ENCODE peak calls at places on chromosomes 12 and 14, in eight cellular contexts. One of them, this sample, is unnamed.
A peak's percentile ranks its signal among the peaks of the same experiment; 100 is the strongest.

GRCh38 chr12:100857418-100857817 is 62.8 kb downstream of the ANO4 start:
- DNase-seq in activated naive CD4-positive, alpha-beta T cell: no peak
- DNase-seq in astrocyte: no peak
- DNase-seq in EL: no peak
- DNase-seq in stimulated activated effector memory CD8-positive, alpha-beta T cell treated with anti-CD3 and anti-CD28 coated beads, Interleukin-12 subunit alpha, Interleukin-12 subunit beta, amount 100 ng/mL, for 72 hours: no peak
- DNase-seq in activated T-cell treated with anti-CD3 and anti-CD28 coated beads, Interleukin-2, amount 50 U/mL, for 72 hours: no peak
- DNase-seq in AG04450: no peak
- DNase-seq in epithelial cell of prostate: no peak
- DNase-seq in this sample: no peak

GRCh38 chr14:74049886-74050495 is 30.8 kb downstream of the BBOF1 start:
- DNase-seq in astrocyte: no peak
- DNase-seq in activated T-cell treated with anti-CD3 and anti-CD28 coated beads, Interleukin-2, amount 50 U/mL, for 72 hours: no peak
- DNase-seq in stimulated activated effector memory CD8-positive, alpha-beta T cell treated with anti-CD3 and anti-CD28 coated beads, Interleukin-12 subunit alpha, Interleukin-12 subunit beta, amount 100 ng/mL, for 72 hours: no peak
- DNase-seq in activated naive CD4-positive, alpha-beta T cell: no peak
- DNase-seq in EL: no peak
- DNase-seq in AG04450: no peak
- DNase-seq in epithelial cell of prostate: no peak
- DNase-seq in this sample: no peak

GRCh38 chr12:124273630-124274029 is 21.3 kb upstream of the RFLNA start:
- DNase-seq in AG04450: no peak
- DNase-seq in EL: peak; percentile 66
- DNase-seq in epithelial cell of prostate: peak; percentile 34
- DNase-seq in activated naive CD4-positive, alpha-beta T cell: no peak
- DNase-seq in astrocyte: peak; percentile 25
- DNase-seq in activated T-cell treated with anti-CD3 and anti-CD28 coated beads, Interleukin-2, amount 50 U/mL, for 72 hours: peak; percentile 53
- DNase-seq in stimulated activated effector memory CD8-positive, alpha-beta T cell treated with anti-CD3 and anti-CD28 coated beads, Interleukin-12 subunit alpha, Interleukin-12 subunit beta, amount 100 ng/mL, for 72 hours: no peak
- DNase-seq in this sample: peak; percentile 29

GRCh38 chr12:3304436-3305135 is 186.4 kb upstream of the PRMT8 start:
- DNase-seq in epithelial cell of prostate: peak; percentile 83
- DNase-seq in astrocyte: peak; percentile 87
- DNase-seq in activated naive CD4-positive, alpha-beta T cell: no peak
- DNase-seq in activated T-cell treated with anti-CD3 and anti-CD28 coated beads, Interleukin-2, amount 50 U/mL, for 72 hours: no peak
- DNase-seq in EL: peak; percentile 91
- DNase-seq in stimulated activated effector memory CD8-positive, alpha-beta T cell treated with anti-CD3 and anti-CD28 coated beads, Interleukin-12 subunit alpha, Interleukin-12 subunit beta, amount 100 ng/mL, for 72 hours: no peak
- DNase-seq in AG04450: peak; percentile 30
- DNase-seq in this sample: no peak

GRCh38 chr12:51247523-51248206 is 9.0 kb downstream of the DAZAP2 start:
- DNase-seq in activated T-cell treated with anti-CD3 and anti-CD28 coated beads, Interleukin-2, amount 50 U/mL, for 72 hours: no peak
- DNase-seq in AG04450: no peak
- DNase-seq in EL: no peak
- DNase-seq in stimulated activated effector memory CD8-positive, alpha-beta T cell treated with anti-CD3 and anti-CD28 coated beads, Interleukin-12 subunit alpha, Interleukin-12 subunit beta, amount 100 ng/mL, for 72 hours: no peak
- DNase-seq in activated naive CD4-positive, alpha-beta T cell: no peak
- DNase-seq in astrocyte: no peak
- DNase-seq in epithelial cell of prostate: no peak
- DNase-seq in this sample: no peak

GRCh38 chr14:102525213-102526143 is 15.9 kb upstream of the ANKRD9 start:
- DNase-seq in EL: peak; percentile 73
- DNase-seq in astrocyte: peak; percentile 59
- DNase-seq in activated naive CD4-positive, alpha-beta T cell: no peak
- DNase-seq in AG04450: no peak
- DNase-seq in activated T-cell treated with anti-CD3 and anti-CD28 coated beads, Interleukin-2, amount 50 U/mL, for 72 hours: no peak
- DNase-seq in epithelial cell of prostate: peak; percentile 29
- DNase-seq in stimulated activated effector memory CD8-positive, alpha-beta T cell treated with anti-CD3 and anti-CD28 coated beads, Interleukin-12 subunit alpha, Interleukin-12 subunit beta, amount 100 ng/mL, for 72 hours: no peak
- DNase-seq in this sample: no peak

GRCh38 chr12:29552324-29552927 is 54.9 kb upstream of the OVCH1 start:
- DNase-seq in activated naive CD4-positive, alpha-beta T cell: no peak
- DNase-seq in astrocyte: peak; percentile 20
- DNase-seq in activated T-cell treated with anti-CD3 and anti-CD28 coated beads, Interleukin-2, amount 50 U/mL, for 72 hours: peak; percentile 74
- DNase-seq in epithelial cell of prostate: no peak
- DNase-seq in EL: peak; percentile 31
- DNase-seq in AG04450: peak; percentile 18
- DNase-seq in stimulated activated effector memory CD8-positive, alpha-beta T cell treated with anti-CD3 and anti-CD28 coated beads, Interleukin-12 subunit alpha, Interleukin-12 subunit beta, amount 100 ng/mL, for 72 hours: peak; percentile 46
- DNase-seq in this sample: peak; percentile 25

GRCh38 chr12:99711246-99711645 is 63.7 kb downstream of the GARIN6 start:
- DNase-seq in activated T-cell treated with anti-CD3 and anti-CD28 coated beads, Interleukin-2, amount 50 U/mL, for 72 hours: no peak
- DNase-seq in epithelial cell of prostate: no peak
- DNase-seq in EL: no peak
- DNase-seq in stimulated activated effector memory CD8-positive, alpha-beta T cell treated with anti-CD3 and anti-CD28 coated beads, Interleukin-12 subunit alpha, Interleukin-12 subunit beta, amount 100 ng/mL, for 72 hours: no peak
- DNase-seq in astrocyte: no peak
- DNase-seq in AG04450: no peak
- DNase-seq in activated naive CD4-positive, alpha-beta T cell: no peak
- DNase-seq in this sample: no peak

GRCh38 chr12:131829351-131829794 is 1.2 kb downstream of the MMP17 start:
- DNase-seq in AG04450: no peak
- DNase-seq in stimulated activated effector memory CD8-positive, alpha-beta T cell treated with anti-CD3 and anti-CD28 coated beads, Interleukin-12 subunit alpha, Interleukin-12 subunit beta, amount 100 ng/mL, for 72 hours: no peak
- DNase-seq in activated T-cell treated with anti-CD3 and anti-CD28 coated beads, Interleukin-2, amount 50 U/mL, for 72 hours: no peak
- DNase-seq in EL: peak; percentile 57
- DNase-seq in astrocyte: no peak
- DNase-seq in activated naive CD4-positive, alpha-beta T cell: no peak
- DNase-seq in epithelial cell of prostate: no peak
- DNase-seq in this sample: no peak

GRCh38 chr12:90851800-90852718 is 102.9 kb downstream of the CCER1 start:
- DNase-seq in astrocyte: no peak
- DNase-seq in activated naive CD4-positive, alpha-beta T cell: no peak
- DNase-seq in EL: no peak
- DNase-seq in epithelial cell of prostate: no peak
- DNase-seq in activated T-cell treated with anti-CD3 and anti-CD28 coated beads, Interleukin-2, amount 50 U/mL, for 72 hours: no peak
- DNase-seq in stimulated activated effector memory CD8-positive, alpha-beta T cell treated with anti-CD3 and anti-CD28 coated beads, Interleukin-12 subunit alpha, Interleukin-12 subunit beta, amount 100 ng/mL, for 72 hours: no peak
- DNase-seq in AG04450: no peak
- DNase-seq in this sample: no peak

GRCh38 chr12:75478395-75478794 is 2.2 kb upstream of the GLIPR1 start:
- DNase-seq in AG04450: no peak
- DNase-seq in activated naive CD4-positive, alpha-beta T cell: no peak
- DNase-seq in astrocyte: peak; percentile 51
- DNase-seq in stimulated activated effector memory CD8-positive, alpha-beta T cell treated with anti-CD3 and anti-CD28 coated beads, Interleukin-12 subunit alpha, Interleukin-12 subunit beta, amount 100 ng/mL, for 72 hours: no peak
- DNase-seq in EL: peak; percentile 35
- DNase-seq in epithelial cell of prostate: no peak
- DNase-seq in activated T-cell treated with anti-CD3 and anti-CD28 coated beads, Interleukin-2, amount 50 U/mL, for 72 hours: peak; percentile 58
- DNase-seq in this sample: no peak

GRCh38 chr12:14367097-14367661 is 1.7 kb downstream of the ATF7IP start:
- DNase-seq in activated naive CD4-positive, alpha-beta T cell: no peak
- DNase-seq in AG04450: no peak
- DNase-seq in epithelial cell of prostate: no peak
- DNase-seq in stimulated activated effector memory CD8-positive, alpha-beta T cell treated with anti-CD3 and anti-CD28 coated beads, Interleukin-12 subunit alpha, Interleukin-12 subunit beta, amount 100 ng/mL, for 72 hours: no peak
- DNase-seq in EL: peak; percentile 17
- DNase-seq in astrocyte: peak; percentile 55
- DNase-seq in activated T-cell treated with anti-CD3 and anti-CD28 coated beads, Interleukin-2, amount 50 U/mL, for 72 hours: no peak
- DNase-seq in this sample: no peak

GRCh38 chr14:32104803-32105202 is 27.7 kb downstream of the ARHGAP5 start:
- DNase-seq in epithelial cell of prostate: no peak
- DNase-seq in astrocyte: no peak
- DNase-seq in EL: no peak
- DNase-seq in activated naive CD4-positive, alpha-beta T cell: no peak
- DNase-seq in stimulated activated effector memory CD8-positive, alpha-beta T cell treated with anti-CD3 and anti-CD28 coated beads, Interleukin-12 subunit alpha, Interleukin-12 subunit beta, amount 100 ng/mL, for 72 hours: no peak
- DNase-seq in AG04450: no peak
- DNase-seq in activated T-cell treated with anti-CD3 and anti-CD28 coated beads, Interleukin-2, amount 50 U/mL, for 72 hours: no peak
- DNase-seq in this sample: no peak

GRCh38 chr12:71799105-71799504 is 40.5 kb upstream of the TBC1D15 start:
- DNase-seq in EL: peak; percentile 59
- DNase-seq in AG04450: no peak
- DNase-seq in activated naive CD4-positive, alpha-beta T cell: no peak
- DNase-seq in epithelial cell of prostate: no peak
- DNase-seq in stimulated activated effector memory CD8-positive, alpha-beta T cell treated with anti-CD3 and anti-CD28 coated beads, Interleukin-12 subunit alpha, Interleukin-12 subunit beta, amount 100 ng/mL, for 72 hours: no peak
- DNase-seq in activated T-cell treated with anti-CD3 and anti-CD28 coated beads, Interleukin-2, amount 50 U/mL, for 72 hours: no peak
- DNase-seq in astrocyte: no peak
- DNase-seq in this sample: no peak

GRCh38 chr14:75566321-75566720 is 12.1 kb upstream of the FLVCR2 start:
- DNase-seq in EL: no peak
- DNase-seq in stimulated activated effector memory CD8-positive, alpha-beta T cell treated with anti-CD3 and anti-CD28 coated beads, Interleukin-12 subunit alpha, Interleukin-12 subunit beta, amount 100 ng/mL, for 72 hours: peak; percentile 36
- DNase-seq in epithelial cell of prostate: peak; percentile 31
- DNase-seq in AG04450: no peak
- DNase-seq in astrocyte: no peak
- DNase-seq in activated naive CD4-positive, alpha-beta T cell: peak; percentile 36
- DNase-seq in activated T-cell treated with anti-CD3 and anti-CD28 coated beads, Interleukin-2, amount 50 U/mL, for 72 hours: peak; percentile 85
- DNase-seq in this sample: no peak

GRCh38 chr12:14810953-14811483 is 3.0 kb downstream of the SMCO3 start:
- DNase-seq in stimulated activated effector memory CD8-positive, alpha-beta T cell treated with anti-CD3 and anti-CD28 coated beads, Interleukin-12 subunit alpha, Interleukin-12 subunit beta, amount 100 ng/mL, for 72 hours: no peak
- DNase-seq in activated naive CD4-positive, alpha-beta T cell: no peak
- DNase-seq in astrocyte: no peak
- DNase-seq in AG04450: no peak
- DNase-seq in EL: peak; percentile 28
- DNase-seq in activated T-cell treated with anti-CD3 and anti-CD28 coated beads, Interleukin-2, amount 50 U/mL, for 72 hours: peak; percentile 8
- DNase-seq in epithelial cell of prostate: no peak
- DNase-seq in this sample: no peak

GRCh38 chr12:128098725-128099124 is 168.2 kb upstream of the TMEM132C start:
- DNase-seq in AG04450: no peak
- DNase-seq in stimulated activated effector memory CD8-positive, alpha-beta T cell treated with anti-CD3 and anti-CD28 coated beads, Interleukin-12 subunit alpha, Interleukin-12 subunit beta, amount 100 ng/mL, for 72 hours: no peak
- DNase-seq in astrocyte: no peak
- DNase-seq in EL: no peak
- DNase-seq in epithelial cell of prostate: no peak
- DNase-seq in activated T-cell treated with anti-CD3 and anti-CD28 coated beads, Interleukin-2, amount 50 U/mL, for 72 hours: no peak
- DNase-seq in activated naive CD4-positive, alpha-beta T cell: no peak
- DNase-seq in this sample: no peak

GRCh38 chr14:104797112-104798044 is 1.8 kb upstream of the AKT1 start:
- DNase-seq in astrocyte: no peak
- DNase-seq in epithelial cell of prostate: no peak
- DNase-seq in EL: no peak
- DNase-seq in activated naive CD4-positive, alpha-beta T cell: no peak
- DNase-seq in activated T-cell treated with anti-CD3 and anti-CD28 coated beads, Interleukin-2, amount 50 U/mL, for 72 hours: no peak
- DNase-seq in stimulated activated effector memory CD8-positive, alpha-beta T cell treated with anti-CD3 and anti-CD28 coated beads, Interleukin-12 subunit alpha, Interleukin-12 subunit beta, amount 100 ng/mL, for 72 hours: no peak
- DNase-seq in AG04450: no peak
- DNase-seq in this sample: no peak

GRCh38 chr12:4856556-4856955 is 53.1 kb upstream of the KCNA1 start:
- DNase-seq in astrocyte: no peak
- DNase-seq in AG04450: no peak
- DNase-seq in activated T-cell treated with anti-CD3 and anti-CD28 coated beads, Interleukin-2, amount 50 U/mL, for 72 hours: no peak
- DNase-seq in epithelial cell of prostate: no peak
- DNase-seq in EL: no peak
- DNase-seq in stimulated activated effector memory CD8-positive, alpha-beta T cell treated with anti-CD3 and anti-CD28 coated beads, Interleukin-12 subunit alpha, Interleukin-12 subunit beta, amount 100 ng/mL, for 72 hours: no peak
- DNase-seq in activated naive CD4-positive, alpha-beta T cell: no peak
- DNase-seq in this sample: no peak

GRCh38 chr12:74538491-74539258 is 1.0 kb downstream of the ATXN7L3B start:
- DNase-seq in EL: peak; percentile 6
- DNase-seq in stimulated activated effector memory CD8-positive, alpha-beta T cell treated with anti-CD3 and anti-CD28 coated beads, Interleukin-12 subunit alpha, Interleukin-12 subunit beta, amount 100 ng/mL, for 72 hours: no peak
- DNase-seq in epithelial cell of prostate: no peak
- DNase-seq in astrocyte: peak; percentile 2
- DNase-seq in activated T-cell treated with anti-CD3 and anti-CD28 coated beads, Interleukin-2, amount 50 U/mL, for 72 hours: peak; percentile 28
- DNase-seq in AG04450: no peak
- DNase-seq in activated naive CD4-positive, alpha-beta T cell: no peak
- DNase-seq in this sample: peak; percentile 8

GRCh38 chr12:2382391-2383155 is 329.8 kb downstream of the CACNA1C start:
- DNase-seq in AG04450: no peak
- DNase-seq in astrocyte: no peak
- DNase-seq in stimulated activated effector memory CD8-positive, alpha-beta T cell treated with anti-CD3 and anti-CD28 coated beads, Interleukin-12 subunit alpha, Interleukin-12 subunit beta, amount 100 ng/mL, for 72 hours: no peak
- DNase-seq in activated T-cell treated with anti-CD3 and anti-CD28 coated beads, Interleukin-2, amount 50 U/mL, for 72 hours: no peak
- DNase-seq in EL: no peak
- DNase-seq in activated naive CD4-positive, alpha-beta T cell: no peak
- DNase-seq in epithelial cell of prostate: no peak
- DNase-seq in this sample: no peak

GRCh38 chr14:23021969-23022368 is 12.0 kb upstream of the C14orf93 start:
- DNase-seq in AG04450: no peak
- DNase-seq in EL: no peak
- DNase-seq in activated naive CD4-positive, alpha-beta T cell: no peak
- DNase-seq in activated T-cell treated with anti-CD3 and anti-CD28 coated beads, Interleukin-2, amount 50 U/mL, for 72 hours: no peak
- DNase-seq in astrocyte: no peak
- DNase-seq in stimulated activated effector memory CD8-positive, alpha-beta T cell treated with anti-CD3 and anti-CD28 coated beads, Interleukin-12 subunit alpha, Interleukin-12 subunit beta, amount 100 ng/mL, for 72 hours: no peak
- DNase-seq in epithelial cell of prostate: no peak
- DNase-seq in this sample: no peak

GRCh38 chr14:100307215-100308111 is 1.2 kb upstream of the SLC25A29 start:
- DNase-seq in astrocyte: no peak
- DNase-seq in EL: peak; percentile 19
- DNase-seq in AG04450: no peak
- DNase-seq in activated naive CD4-positive, alpha-beta T cell: no peak
- DNase-seq in activated T-cell treated with anti-CD3 and anti-CD28 coated beads, Interleukin-2, amount 50 U/mL, for 72 hours: no peak
- DNase-seq in epithelial cell of prostate: no peak
- DNase-seq in stimulated activated effector memory CD8-positive, alpha-beta T cell treated with anti-CD3 and anti-CD28 coated beads, Interleukin-12 subunit alpha, Interleukin-12 subunit beta, amount 100 ng/mL, for 72 hours: no peak
- DNase-seq in this sample: no peak

GRCh38 chr14:75125617-75126016 is 1.2 kb downstream of the NEK9 start:
- DNase-seq in activated naive CD4-positive, alpha-beta T cell: no peak
- DNase-seq in astrocyte: peak; percentile 74
- DNase-seq in stimulated activated effector memory CD8-positive, alpha-beta T cell treated with anti-CD3 and anti-CD28 coated beads, Interleukin-12 subunit alpha, Interleukin-12 subunit beta, amount 100 ng/mL, for 72 hours: no peak
- DNase-seq in activated T-cell treated with anti-CD3 and anti-CD28 coated beads, Interleukin-2, amount 50 U/mL, for 72 hours: no peak
- DNase-seq in epithelial cell of prostate: no peak
- DNase-seq in AG04450: no peak
- DNase-seq in EL: peak; percentile 72
- DNase-seq in this sample: no peak

GRCh38 chr12:15720299-15720698 is 68.9 kb downstream of the EPS8 start:
- DNase-seq in EL: no peak
- DNase-seq in AG04450: no peak
- DNase-seq in stimulated activated effector memory CD8-positive, alpha-beta T cell treated with anti-CD3 and anti-CD28 coated beads, Interleukin-12 subunit alpha, Interleukin-12 subunit beta, amount 100 ng/mL, for 72 hours: no peak
- DNase-seq in epithelial cell of prostate: no peak
- DNase-seq in activated T-cell treated with anti-CD3 and anti-CD28 coated beads, Interleukin-2, amount 50 U/mL, for 72 hours: no peak
- DNase-seq in astrocyte: no peak
- DNase-seq in activated naive CD4-positive, alpha-beta T cell: no peak
- DNase-seq in this sample: no peak

GRCh38 chr12:120760349-120761245 is 35.0 kb downstream of the ACADS start:
- DNase-seq in epithelial cell of prostate: no peak
- DNase-seq in activated naive CD4-positive, alpha-beta T cell: no peak
- DNase-seq in stimulated activated effector memory CD8-positive, alpha-beta T cell treated with anti-CD3 and anti-CD28 coated beads, Interleukin-12 subunit alpha, Interleukin-12 subunit beta, amount 100 ng/mL, for 72 hours: no peak
- DNase-seq in activated T-cell treated with anti-CD3 and anti-CD28 coated beads, Interleukin-2, amount 50 U/mL, for 72 hours: no peak
- DNase-seq in EL: no peak
- DNase-seq in AG04450: no peak
- DNase-seq in astrocyte: no peak
- DNase-seq in this sample: no peak